ENCODE peak calls at places on chromosomes 7 and 10, in four cellular contexts. J, F, V and W are unnamed samples.
A peak's percentile ranks its signal among the peaks of the same experiment; 100 is the strongest.

GRCh38 chr10:78604721-78605120 is 464.0 kb upstream of the ZMIZ1 start:
- DNase-seq in J (no peak), F (no peak), V (no peak), W (no peak)

GRCh38 chr7:11224535-11224934 is 250.9 kb downstream of the PHF14 start:
- DNase-seq in J (no peak), F (no peak), V (no peak), W (no peak)

GRCh38 chr7:116593359-116594075 is 68.7 kb downstream of the CAV1 start:
- DNase-seq in J (no peak), F (no peak), V (no peak), W (no peak)

GRCh38 chr7:1455241-1455939 is 3.9 kb downstream of the MICALL2 start:
- DNase-seq in J (peak; percentile 98), F (no peak), V (no peak), W (no peak)

GRCh38 chr10:47361293-47361692 is 13.1 kb downstream of the RBP3 start:
- DNase-seq in J (peak; percentile 35), F (peak; percentile 88), V (peak; percentile 50), W (no peak)

GRCh38 chr10:95865814-95866447 is 41.8 kb upstream of the CC2D2B start:
- DNase-seq in J (no peak), F (no peak), V (no peak), W (no peak)

GRCh38 chr7:92674379-92674778 is 84.2 kb upstream of the FAM133B start:
- DNase-seq in J (no peak), F (no peak), V (no peak), W (no peak)

GRCh38 chr10:31622993-31623392 is 304.0 kb downstream of the ZEB1 start:
- DNase-seq in J (no peak), F (peak; percentile 34), V (peak; percentile 93), W (no peak)

GRCh38 chr10:33334170-33334838 is at the start of gene NRP1:
- DNase-seq in J (no peak), F (peak; percentile 75), V (peak; percentile 21), W (no peak)

GRCh38 chr7:27141591-27142561 is 1.6 kb downstream of the HOXA5 start:
- DNase-seq in J (no peak), F (peak; percentile 82), V (peak; percentile 43), W (no peak)

GRCh38 chr7:149070372-149071140 is 20.0 kb downstream of the ZNF786 start:
- DNase-seq in J (no peak), F (no peak), V (no peak), W (no peak)

GRCh38 chr10:43965033-43965917 is 316.6 kb upstream of the ZNF32 start:
- DNase-seq in J (no peak), F (peak; percentile 14), V (peak; percentile 48), W (no peak)

GRCh38 chr7:72035275-72035674 is 376.9 kb downstream of the CALN1 start:
- DNase-seq in J (no peak), F (no peak), V (no peak), W (no peak)

GRCh38 chr7:21967500-21968099 is 21.9 kb upstream of the CDCA7L start:
- DNase-seq in J (peak; percentile 54), F (peak; percentile 10), V (no peak), W (peak; percentile 1)

GRCh38 chr7:55245271-55245723 is 119.8 kb upstream of the LANCL2 start:
- DNase-seq in J (no peak), F (no peak), V (peak; percentile 66), W (no peak)

GRCh38 chr7:69597278-69598076 is 798 bp upstream of the AUTS2 start:
- DNase-seq in J (no peak), F (peak; percentile 61), V (no peak), W (peak; percentile 1)

GRCh38 chr10:93965911-93966310 is 27.8 kb upstream of the PLCE1 start:
- DNase-seq in J (no peak), F (no peak), V (no peak), W (no peak)

GRCh38 chr10:127044191-127044590 is 139.0 kb downstream of the DOCK1 start:
- DNase-seq in J (peak; percentile 79), F (no peak), V (no peak), W (no peak)

GRCh38 chr7:78221961-78222751 is 423.6 kb downstream of the PHTF2 start:
- DNase-seq in J (no peak), F (peak; percentile 4), V (peak; percentile 66), W (no peak)

GRCh38 chr7:78043159-78043558 is 244.6 kb downstream of the PHTF2 start:
- DNase-seq in J (no peak), F (no peak), V (no peak), W (no peak)

GRCh38 chr10:119162121-119162520 is 3.4 kb downstream of the SFXN4 start:
- DNase-seq in J (no peak), F (no peak), V (no peak), W (no peak)

GRCh38 chr7:141039366-141039765 is 24.6 kb upstream of the MRPS33 start:
- DNase-seq in J (no peak), F (peak; percentile 8), V (peak; percentile 12), W (no peak)

GRCh38 chr10:133353202-133353959 is 4.4 kb downstream of the FUOM start:
- DNase-seq in J (no peak), F (no peak), V (no peak), W (no peak)

GRCh38 chr10:107031981-107032699 is 132.4 kb downstream of the SORCS1 start:
- DNase-seq in J (no peak), F (peak; percentile 16), V (no peak), W (no peak)

GRCh38 chr10:77522268-77522809 is 115.3 kb downstream of the KCNMA1 start:
- DNase-seq in J (no peak), F (no peak), V (no peak), W (no peak)

GRCh38 chr10:73893386-73893785 is 17.5 kb upstream of the PLAU start:
- DNase-seq in J (no peak), F (no peak), V (no peak), W (no peak)

GRCh38 chr7:11474902-11475585 is 357.0 kb downstream of the THSD7A start:
- DNase-seq in J (no peak), F (no peak), V (no peak), W (no peak)

GRCh38 chr10:44316187-44316921 is 68.5 kb downstream of the CXCL12 start:
- DNase-seq in J (peak; percentile 48), F (peak; percentile 77), V (no peak), W (peak; percentile 18)

GRCh38 chr7:106618480-106618879 is 42.5 kb downstream of the CCDC71L start:
- DNase-seq in J (peak; percentile 24), F (no peak), V (peak; percentile 70), W (no peak)

GRCh38 chr7:112001089-112001826 is 204.9 kb downstream of the DOCK4 start:
- DNase-seq in J (no peak), F (peak; percentile 16), V (peak; percentile 82), W (no peak)